ENCODE peak calls at places on chromosomes 5 and 9, in five cellular contexts. U is lung, D is fibroblast of lung, O is A549, C is transverse colon. W is an unnamed sample. For H3K4me1, the result is how much of the 10 kb centered on the place peaks cover.

GRCh38 chr5:90131734-90132133 is 277.8 kb downstream of the CETN3 start:
- DNase-seq in U (no peak), D (peak), O (no peak), C (no peak), W (no peak)

GRCh38 chr5:149358294-149358651 is 427 bp downstream of the PCYOX1L start:
- DNase-seq in U (peak), D (no peak), O (no peak), C (peak), W (no peak)

GRCh38 chr9:37455884-37456647 is 9.2 kb downstream of the ZBTB5 start:
- DNase-seq in U (no peak), D (no peak), O (no peak), C (no peak), W (peak)

GRCh38 chr9:125748511-125749099 is 1.4 kb downstream of the PBX3 start:
- DNase-seq in U (no peak), D (no peak), O (no peak), C (no peak), W (no peak)

GRCh38 chr9:86329649-86330048 is 24.6 kb downstream of the TUT7 start:
- DNase-seq in U (no peak), D (peak), O (no peak), C (no peak), W (no peak)

GRCh38 chr5:141753971-141754713 is 72.1 kb upstream of the ARAP3 start:
- DNase-seq in U (no peak), D (peak), O (peak), C (no peak), W (peak)

GRCh38 chr5:162067138-162067537 is 435 bp upstream of the GABRG2 start:
- DNase-seq in U (no peak), D (no peak), O (no peak), C (no peak), W (no peak)

GRCh38 chr5:149765932-149766331 is 35.8 kb downstream of the PPARGC1B start:
- DNase-seq in U (no peak), D (no peak), O (no peak), C (no peak), W (no peak)

GRCh38 chr5:154211611-154212390 is 21.3 kb downstream of the GALNT10 start:
- DNase-seq in U (no peak), D (peak), O (no peak), C (no peak), W (no peak)

GRCh38 chr5:4411664-4412063 is 728.5 kb upstream of the ADAMTS16 start:
- DNase-seq in U (no peak), D (no peak), O (no peak), C (no peak), W (no peak)

GRCh38 chr5:172561151-172561550 is 79.9 kb upstream of the NEURL1B start:
- DNase-seq in U (no peak), D (peak), O (no peak), C (no peak), W (peak)

GRCh38 chr9:85723220-85723619 is 18.5 kb downstream of the AGTPBP1 start:
- DNase-seq in U (no peak), D (no peak), O (no peak), C (no peak), W (no peak)

GRCh38 chr5:120464627-120465280 is 654 bp downstream of the PRR16 start:
- DNase-seq in U (peak), D (peak), O (no peak), C (peak), W (peak)

GRCh38 chr9:14958989-14959388 is 48.8 kb upstream of the FREM1 start:
- DNase-seq in U (no peak), D (no peak), O (no peak), C (no peak), W (no peak)

GRCh38 chr5:160486573-160486972 is 64.9 kb downstream of the PTTG1 start:
- DNase-seq in U (no peak), D (no peak), O (no peak), C (no peak), W (no peak)

GRCh38 chr5:114018178-114018577 is 343.7 kb upstream of the KCNN2 start:
- DNase-seq in U (no peak), D (no peak), O (no peak), C (no peak), W (no peak)

GRCh38 chr9:94714494-94714893 is 12.0 kb upstream of the AOPEP start:
- DNase-seq in U (no peak), D (peak), O (no peak), C (no peak), W (no peak)

GRCh38 chr9:131503626-131504465 is 1.1 kb downstream of the POMT1 start:
- DNase-seq in U (no peak), D (peak), O (peak), C (peak), W (peak)

GRCh38 chr5:122093415-122093814 is 15.4 kb upstream of the LOX start:
- DNase-seq in U (no peak), D (peak), O (no peak), C (no peak), W (no peak)

GRCh38 chr5:109563189-109563588 is 126.5 kb upstream of the MAN2A1 start:
- DNase-seq in U (no peak), D (no peak), O (no peak), C (no peak), W (no peak)

GRCh38 chr5:72156921-72157320 is 49.6 kb downstream of the MAP1B start:
- DNase-seq in U (no peak), D (peak), O (no peak), C (no peak), W (no peak)
- H3K27ac ChIP-seq in U (no peak), D (peak), O (no peak), C (peak), W (no peak)

GRCh38 chr5:112710896-112711295 is 26.8 kb upstream of the APC start:
- DNase-seq in U (no peak), D (no peak), O (no peak), C (no peak), W (no peak)
- H3K4me1 ChIP-seq in U (under half), D (under half), O (under half), C (half or more), W (under half)

GRCh38 chr5:155260798-155261197 is 247.2 kb downstream of the KIF4B start:
- DNase-seq in U (no peak), D (no peak), O (no peak), C (no peak), W (peak)
- TF ChIP-seq CTCF in U (no peak), D (no peak), O (no peak), C (no peak), W (peak)

GRCh38 chr9:25205285-25205684 is 473.0 kb downstream of the TUSC1 start:
- DNase-seq in U (no peak), D (no peak), O (no peak), C (no peak), W (no peak)

GRCh38 chr9:25207402-25207801 is 470.8 kb downstream of the TUSC1 start:
- DNase-seq in U (no peak), D (no peak), O (no peak), C (no peak), W (no peak)

DNA sequence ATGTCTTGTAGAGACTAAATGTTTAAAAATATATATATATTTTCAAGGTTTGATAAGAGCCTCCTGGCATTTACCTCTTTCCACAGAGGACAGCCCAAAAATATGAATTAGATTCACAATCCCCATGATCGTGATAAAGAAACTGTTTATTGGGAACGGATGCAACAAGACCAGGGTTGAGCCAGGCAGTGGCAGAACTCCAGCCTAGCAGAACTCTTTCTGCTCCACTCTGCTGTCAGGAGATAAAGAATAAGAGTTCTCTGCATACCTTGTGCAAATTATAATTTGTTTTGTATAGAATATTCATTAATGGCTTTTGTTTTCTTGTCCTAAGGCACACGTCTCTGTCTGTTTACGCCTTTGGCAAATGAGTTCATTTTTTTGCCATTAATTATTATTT is 472.2 kb downstream of the TUSC1 start:
- DNase-seq in U (no peak), D (no peak), O (no peak), C (no peak), W (no peak)
- H3K27ac ChIP-seq in U (no peak), D (no peak), O (no peak), C (no peak), W (no peak)

W was measured in foreskin keratinocyte.